ENCODE peak calls at places on chromosomes 2 and 18, in four cellular contexts. One of them, this sample, is unnamed.

GRCh38 chr2:101770672-101771071 is 73.2 kb downstream of the MAP4K4 start:
- DNase-seq in tibial artery: no peak
- DNase-seq in endothelial cell of umbilical vein: peak; percentile 58
- DNase-seq in RWPE1: no peak
- DNase-seq in this sample: no peak

GRCh38 chr2:223692227-223692947 is 90.2 kb upstream of the SCG2 start:
- DNase-seq in tibial artery: no peak
- DNase-seq in endothelial cell of umbilical vein: peak; percentile 69
- DNase-seq in RWPE1: peak; percentile 69
- DNase-seq in this sample: no peak

GRCh38 chr18:2654828-2655152 is 736 bp upstream of the SMCHD1 start:
- DNase-seq in tibial artery: no peak
- DNase-seq in endothelial cell of umbilical vein: peak; percentile 49
- DNase-seq in RWPE1: peak; percentile 30
- DNase-seq in this sample: no peak

GRCh38 chr2:207974214-207974600 is 51.1 kb downstream of the PLEKHM3 start:
- DNase-seq in tibial artery: no peak
- DNase-seq in endothelial cell of umbilical vein: no peak
- DNase-seq in RWPE1: peak; percentile 17
- DNase-seq in this sample: no peak

GRCh38 chr2:143936758-143937562 is 583.0 kb downstream of the ZEB2 start:
- DNase-seq in tibial artery: peak; percentile 27
- DNase-seq in endothelial cell of umbilical vein: peak; percentile 48
- DNase-seq in RWPE1: peak; percentile 13
- DNase-seq in this sample: no peak

GRCh38 chr18:2874765-2875164 is 28.0 kb downstream of the EMILIN2 start:
- DNase-seq in tibial artery: no peak
- DNase-seq in endothelial cell of umbilical vein: no peak
- DNase-seq in RWPE1: no peak
- DNase-seq in this sample: no peak

GRCh38 chr2:153487993-153488562 is 9.5 kb upstream of the RPRM start:
- DNase-seq in tibial artery: no peak
- DNase-seq in endothelial cell of umbilical vein: no peak
- DNase-seq in RWPE1: no peak
- DNase-seq in this sample: no peak

GRCh38 chr2:35585972-35586371 is 769.6 kb upstream of the CRIM1 start:
- DNase-seq in tibial artery: no peak
- DNase-seq in endothelial cell of umbilical vein: no peak
- DNase-seq in RWPE1: no peak
- DNase-seq in this sample: no peak

GRCh38 chr2:118470297-118470696 is 377.2 kb downstream of the EN1 start:
- DNase-seq in tibial artery: no peak
- DNase-seq in endothelial cell of umbilical vein: no peak
- DNase-seq in RWPE1: peak; percentile 16
- DNase-seq in this sample: no peak

GRCh38 chr2:144890828-144891227 is 370.9 kb upstream of the ZEB2 start:
- DNase-seq in tibial artery: no peak
- DNase-seq in endothelial cell of umbilical vein: peak; percentile 45
- DNase-seq in RWPE1: peak; percentile 52
- DNase-seq in this sample: peak; percentile 3

GRCh38 chr2:222000326-222000725 is 298.5 kb downstream of the PAX3 start:
- DNase-seq in tibial artery: no peak
- DNase-seq in endothelial cell of umbilical vein: no peak
- DNase-seq in RWPE1: peak; percentile 59
- DNase-seq in this sample: peak; percentile 12

GRCh38 chr18:62264984-62265383 is 60.1 kb upstream of the TNFRSF11A start:
- DNase-seq in tibial artery: no peak
- DNase-seq in endothelial cell of umbilical vein: no peak
- DNase-seq in RWPE1: no peak
- DNase-seq in this sample: no peak

GRCh38 chr2:10655841-10656225 is 33.9 kb downstream of the NOL10 start:
- DNase-seq in tibial artery: no peak
- DNase-seq in endothelial cell of umbilical vein: no peak
- DNase-seq in RWPE1: peak; percentile 14
- DNase-seq in this sample: no peak

GRCh38 chr18:58784601-58785137 is 80.0 kb upstream of the ZNF532 start:
- DNase-seq in tibial artery: peak; percentile 28
- DNase-seq in endothelial cell of umbilical vein: peak; percentile 25
- DNase-seq in RWPE1: no peak
- DNase-seq in this sample: no peak

GRCh38 chr2:220310326-220310936 is 683.0 kb downstream of the SLC4A3 start:
- DNase-seq in tibial artery: no peak
- DNase-seq in endothelial cell of umbilical vein: no peak
- DNase-seq in RWPE1: no peak
- DNase-seq in this sample: no peak

GRCh38 chr2:226187601-226188000 is 612.0 kb downstream of the IRS1 start:
- DNase-seq in tibial artery: no peak
- DNase-seq in endothelial cell of umbilical vein: no peak
- DNase-seq in RWPE1: no peak
- DNase-seq in this sample: no peak

GRCh38 chr18:56565596-56566355 is 72.6 kb downstream of the TXNL1 start:
- DNase-seq in tibial artery: no peak
- DNase-seq in endothelial cell of umbilical vein: peak; percentile 45
- DNase-seq in RWPE1: peak; percentile 3
- DNase-seq in this sample: no peak

GRCh38 chr2:44929680-44930273 is 11.7 kb upstream of the SIX3 start:
- DNase-seq in tibial artery: no peak
- DNase-seq in endothelial cell of umbilical vein: no peak
- DNase-seq in RWPE1: no peak
- DNase-seq in this sample: no peak

GRCh38 chr18:12031836-12032235 is 50.5 kb downstream of the IMPA2 start:
- DNase-seq in tibial artery: peak; percentile 79
- DNase-seq in endothelial cell of umbilical vein: no peak
- DNase-seq in RWPE1: no peak
- DNase-seq in this sample: no peak

GRCh38 chr2:27717070-27717453 is 53.4 kb downstream of the SLC4A1AP start:
- DNase-seq in tibial artery: no peak
- DNase-seq in endothelial cell of umbilical vein: no peak
- DNase-seq in RWPE1: peak; percentile 71
- DNase-seq in this sample: peak; percentile 56

GRCh38 chr2:7844414-7844961 is 837.4 kb upstream of the ID2 start:
- DNase-seq in tibial artery: no peak
- DNase-seq in endothelial cell of umbilical vein: no peak
- DNase-seq in RWPE1: no peak
- DNase-seq in this sample: no peak

GRCh38 chr18:26228562-26229260 is 2.5 kb downstream of the TAF4B start:
- DNase-seq in tibial artery: no peak
- DNase-seq in endothelial cell of umbilical vein: no peak
- DNase-seq in RWPE1: no peak
- DNase-seq in this sample: no peak

GRCh38 chr2:60461421-60462108 is 91.9 kb downstream of the BCL11A start:
- DNase-seq in tibial artery: no peak
- DNase-seq in endothelial cell of umbilical vein: no peak
- DNase-seq in RWPE1: no peak
- DNase-seq in this sample: no peak

GRCh38 chr2:28652217-28652616 is 99.4 kb upstream of the PPP1CB start:
- DNase-seq in tibial artery: no peak
- DNase-seq in endothelial cell of umbilical vein: no peak
- DNase-seq in RWPE1: no peak
- DNase-seq in this sample: no peak

GRCh38 chr18:69250305-69251151 is 150.2 kb upstream of the DOK6 start:
- DNase-seq in tibial artery: no peak
- DNase-seq in endothelial cell of umbilical vein: no peak
- DNase-seq in RWPE1: no peak
- DNase-seq in this sample: no peak

GRCh38 chr2:19893520-19894134 is 8.2 kb downstream of the TTC32 start:
- DNase-seq in tibial artery: no peak
- DNase-seq in endothelial cell of umbilical vein: no peak
- DNase-seq in RWPE1: no peak
- DNase-seq in this sample: no peak

GRCh38 chr18:8381801-8382459 is 227.3 kb upstream of the RAB12 start:
- DNase-seq in tibial artery: no peak
- DNase-seq in endothelial cell of umbilical vein: no peak
- DNase-seq in RWPE1: no peak
- DNase-seq in this sample: no peak

GRCh38 chr2:179272406-179273192 is 8.0 kb upstream of the SESTD1 start:
- DNase-seq in tibial artery: no peak
- DNase-seq in endothelial cell of umbilical vein: peak; percentile 75
- DNase-seq in RWPE1: no peak
- DNase-seq in this sample: no peak

GRCh38 chr2:160940699-160941098 is 219.5 kb upstream of the TANK start:
- DNase-seq in tibial artery: no peak
- DNase-seq in endothelial cell of umbilical vein: no peak
- DNase-seq in RWPE1: peak; percentile 11
- DNase-seq in this sample: peak; percentile 31

GRCh38 chr18:48953096-48953706 is 2.4 kb upstream of the SMAD7 start:
- DNase-seq in tibial artery: no peak
- DNase-seq in endothelial cell of umbilical vein: no peak
- DNase-seq in RWPE1: no peak
- DNase-seq in this sample: no peak

GRCh38 chr2:168784993-168785392 is 17.4 kb upstream of the NOSTRIN start:
- DNase-seq in tibial artery: no peak
- DNase-seq in endothelial cell of umbilical vein: no peak
- DNase-seq in RWPE1: no peak
- DNase-seq in this sample: no peak
- H3K27ac ChIP-seq in tibial artery: no peak overlapping the region
- H3K27ac ChIP-seq in endothelial cell of umbilical vein: no peak overlapping the region
- H3K27ac ChIP-seq in RWPE1: no peak overlapping the region
- H3K27ac ChIP-seq in this sample: no peak overlapping the region

GRCh38 chr2:72780483-72780882 is 45.4 kb downstream of the EXOC6B start:
- DNase-seq in tibial artery: no peak
- DNase-seq in endothelial cell of umbilical vein: peak; percentile 84
- DNase-seq in RWPE1: no peak
- DNase-seq in this sample: no peak

GRCh38 chr2:72781500-72781899 is 44.3 kb downstream of the EXOC6B start:
- DNase-seq in tibial artery: no peak
- DNase-seq in endothelial cell of umbilical vein: peak; percentile 60
- DNase-seq in RWPE1: no peak
- DNase-seq in this sample: no peak

GRCh38 chr2:72779495-72779894 is 46.3 kb downstream of the EXOC6B start:
- DNase-seq in tibial artery: no peak
- DNase-seq in endothelial cell of umbilical vein: no peak
- DNase-seq in RWPE1: no peak
- DNase-seq in this sample: no peak

GRCh38 chr2:72782520-72782919 is 43.3 kb downstream of the EXOC6B start:
- DNase-seq in tibial artery: no peak
- DNase-seq in endothelial cell of umbilical vein: no peak
- DNase-seq in RWPE1: no peak
- DNase-seq in this sample: no peak

DNA sequence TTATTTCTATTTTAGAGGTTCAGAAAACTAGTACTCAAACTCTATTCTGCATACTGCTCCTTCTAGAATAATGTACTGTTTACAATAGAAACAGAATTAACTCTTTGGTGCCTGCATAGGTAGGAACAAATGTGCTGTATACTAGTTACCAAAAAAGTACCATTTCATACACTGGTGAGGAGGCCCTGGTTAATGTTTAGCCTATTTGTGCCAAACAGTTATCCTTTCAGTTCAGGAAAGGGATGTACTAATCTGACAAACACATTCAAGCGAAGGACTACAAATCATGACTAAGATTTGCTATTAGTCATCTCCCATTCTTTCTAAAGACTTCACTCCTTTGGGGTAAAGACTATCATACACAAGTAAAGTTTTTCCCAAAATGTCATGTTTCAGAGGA is 47.4 kb downstream of the EXOC6B start:
- DNase-seq in tibial artery: no peak
- DNase-seq in endothelial cell of umbilical vein: peak; percentile 73
- DNase-seq in RWPE1: peak; percentile 71
- DNase-seq in this sample: no peak
- H3K27ac ChIP-seq in tibial artery: no peak overlapping the region
- H3K27ac ChIP-seq in endothelial cell of umbilical vein: peak overlapping the region; percentile 37
- H3K27ac ChIP-seq in RWPE1: no peak overlapping the region
- H3K27ac ChIP-seq in this sample: no peak overlapping the region

GRCh38 chr2:151078889-151079288 is 182.8 kb downstream of the RBM43 start:
- DNase-seq in tibial artery: no peak
- DNase-seq in endothelial cell of umbilical vein: no peak
- DNase-seq in RWPE1: no peak
- DNase-seq in this sample: no peak

GRCh38 chr2:151085101-151085640 is 176.5 kb downstream of the RBM43 start:
- DNase-seq in tibial artery: no peak
- DNase-seq in endothelial cell of umbilical vein: no peak
- DNase-seq in RWPE1: no peak
- DNase-seq in this sample: no peak

GRCh38 chr2:151087377-151087776 is 174.3 kb downstream of the RBM43 start:
- DNase-seq in tibial artery: no peak
- DNase-seq in endothelial cell of umbilical vein: no peak
- DNase-seq in RWPE1: no peak
- DNase-seq in this sample: no peak

DNA sequence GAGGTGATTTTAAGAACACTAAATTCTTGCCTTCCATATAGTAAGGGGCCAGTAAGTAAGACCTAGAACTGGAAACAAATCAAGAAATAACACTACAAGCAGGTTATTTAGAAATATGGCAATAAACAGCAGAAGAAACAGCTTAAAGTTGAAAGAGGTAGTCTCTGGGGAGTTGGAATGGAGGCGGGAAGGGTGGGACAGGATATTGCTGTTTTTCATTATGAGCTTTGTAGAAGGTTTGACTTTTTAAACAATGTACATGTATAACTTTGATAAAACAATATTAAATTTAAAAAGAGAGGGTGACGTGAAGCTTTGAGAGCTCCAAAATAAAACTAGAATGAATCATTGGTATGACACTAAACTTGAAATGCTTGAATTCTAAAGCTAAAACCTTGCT is 177.8 kb downstream of the RBM43 start:
- DNase-seq in tibial artery: no peak
- DNase-seq in endothelial cell of umbilical vein: no peak
- DNase-seq in RWPE1: no peak
- DNase-seq in this sample: no peak
- H3K27ac ChIP-seq in tibial artery: no peak overlapping the region
- H3K27ac ChIP-seq in endothelial cell of umbilical vein: no peak overlapping the region
- H3K27ac ChIP-seq in RWPE1: no peak overlapping the region
- H3K27ac ChIP-seq in this sample: no peak overlapping the region

GRCh38 chr2:104654813-104655212 is 199.1 kb upstream of the POU3F3 start:
- DNase-seq in tibial artery: peak; percentile 47
- DNase-seq in endothelial cell of umbilical vein: no peak
- DNase-seq in RWPE1: no peak
- DNase-seq in this sample: no peak

GRCh38 chr2:104656496-104657310 is 197.2 kb upstream of the POU3F3 start:
- DNase-seq in tibial artery: no peak
- DNase-seq in endothelial cell of umbilical vein: no peak
- DNase-seq in RWPE1: no peak
- DNase-seq in this sample: no peak

GRCh38 chr2:104658840-104659591 is 194.9 kb upstream of the POU3F3 start:
- DNase-seq in tibial artery: no peak
- DNase-seq in endothelial cell of umbilical vein: no peak
- DNase-seq in RWPE1: no peak
- DNase-seq in this sample: no peak

DNA sequence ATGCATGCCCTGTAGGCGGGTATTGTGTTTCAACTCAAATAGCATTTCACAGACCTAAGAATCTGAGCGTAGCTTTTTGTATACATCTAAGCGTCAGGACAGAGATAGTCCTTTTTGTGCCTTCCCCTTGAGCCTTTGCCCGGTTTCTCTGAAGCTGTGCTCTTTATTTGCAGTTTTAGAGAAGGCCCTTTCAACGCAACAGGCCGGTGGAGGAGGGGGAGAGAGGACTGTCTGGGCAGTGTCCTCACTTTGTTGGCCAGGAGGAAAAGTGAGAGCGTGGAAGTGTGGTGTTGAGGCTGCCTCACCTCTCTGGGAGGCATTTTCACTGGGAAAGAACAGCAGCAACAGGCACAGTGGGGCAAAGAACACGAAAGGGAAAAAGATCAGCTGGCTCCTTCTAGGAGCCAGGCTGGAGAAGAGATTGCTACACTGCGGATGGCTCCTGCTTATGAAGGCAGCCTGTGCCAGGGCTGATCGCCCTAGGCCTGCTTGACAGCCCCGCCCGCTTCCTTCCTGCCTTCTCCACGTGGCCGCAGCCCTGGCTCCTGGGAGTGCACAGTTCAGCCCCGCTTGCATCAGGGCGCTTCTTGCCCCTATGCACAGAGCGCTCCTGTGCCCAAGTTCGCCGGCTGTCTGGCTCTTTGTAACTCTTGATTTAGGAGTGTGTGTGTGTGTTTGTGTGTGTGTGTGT is 195.6 kb upstream of the POU3F3 start:
- DNase-seq in tibial artery: peak; percentile 58
- DNase-seq in endothelial cell of umbilical vein: no peak
- DNase-seq in RWPE1: peak; percentile 1
- DNase-seq in this sample: no peak
- H3K27ac ChIP-seq in tibial artery: no peak overlapping the region
- H3K27ac ChIP-seq in endothelial cell of umbilical vein: no peak overlapping the region
- H3K27ac ChIP-seq in RWPE1: no peak overlapping the region
- H3K27ac ChIP-seq in this sample: no peak overlapping the region

This sample was measured in epithelial cell of prostate.